ENCODE peak calls at places on chromosomes 2 and 18, in eight cellular contexts. J, U, A, X, F, S, T and I are unnamed samples.

GRCh38 chr2:47310801-47311560 is 92.0 kb upstream of the MSH2 start:
- DNase-seq in F (no peak), T (no peak), U (peak), J (no peak), A (no peak), S (no peak), X (no peak), I (no peak)

GRCh38 chr2:98805412-98806265 is 74.7 kb upstream of the MGAT4A start:
- DNase-seq in F (peak), S (no peak), J (no peak), X (no peak), T (no peak), U (peak), A (peak), I (peak)

GRCh38 chr18:46672062-46672970 is 15.3 kb upstream of the LOXHD1 start:
- DNase-seq in U (no peak), X (no peak), F (no peak), S (peak), T (no peak), J (no peak), A (no peak), I (no peak)

GRCh38 chr2:102063360-102063947 is 71.7 kb downstream of the IL1R2 start:
- DNase-seq in T (no peak), X (no peak), U (peak), S (no peak), J (no peak), A (peak), F (peak), I (no peak)

GRCh38 chr2:197159681-197160211 is 150.8 kb downstream of the ANKRD44 start:
- DNase-seq in S (no peak), U (peak), A (no peak), X (no peak), F (no peak), J (no peak), T (peak), I (no peak)

GRCh38 chr2:68223419-68223818 is 28.9 kb downstream of the PPP3R1 start:
- DNase-seq in S (no peak), X (no peak), A (no peak), U (no peak), T (no peak), F (no peak), J (no peak), I (no peak)

GRCh38 chr18:53421869-53422268 is 802.6 kb downstream of the MBD2 start:
- DNase-seq in F (no peak), U (no peak), J (no peak), S (no peak), T (no peak), A (no peak), X (no peak), I (no peak)

GRCh38 chr2:6922201-6922656 is 5.0 kb downstream of the RNF144A start:
- DNase-seq in U (no peak), T (no peak), S (no peak), X (no peak), J (no peak), F (no peak), A (peak), I (peak)

GRCh38 chr18:41545091-41545888 is 409.7 kb upstream of the PIK3C3 start:
- DNase-seq in S (no peak), X (no peak), F (no peak), T (no peak), J (no peak), A (no peak), U (no peak), I (no peak)

GRCh38 chr2:218970916-218971315 is 11.4 kb downstream of the CDK5R2 start:
- DNase-seq in U (no peak), T (no peak), X (no peak), S (no peak), J (no peak), A (no peak), F (no peak), I (no peak)

GRCh38 chr18:44682871-44683221 is 2.2 kb downstream of the SETBP1 start:
- DNase-seq in U (no peak), T (no peak), F (no peak), X (no peak), J (no peak), S (no peak), A (peak), I (peak)

GRCh38 chr2:198374375-198375072 is 570.1 kb downstream of the PLCL1 start:
- DNase-seq in T (peak), J (peak), U (peak), S (peak), X (peak), A (peak), F (no peak), I (peak)

GRCh38 chr2:120672526-120673204 is 63.0 kb upstream of the GLI2 start:
- DNase-seq in X (no peak), F (no peak), T (no peak), A (no peak), J (no peak), U (no peak), S (no peak), I (no peak)

GRCh38 chr2:12502759-12503158 is 214.0 kb upstream of the TRIB2 start:
- DNase-seq in J (peak), A (no peak), T (no peak), U (no peak), S (no peak), F (no peak), X (peak), I (no peak)

GRCh38 chr2:8281950-8282857 is 399.7 kb upstream of the ID2 start:
- DNase-seq in U (no peak), F (no peak), A (no peak), T (no peak), S (no peak), J (no peak), X (no peak), I (no peak)

GRCh38 chr18:24228661-24229053 is 89.8 kb downstream of the CABYR start:
- DNase-seq in U (no peak), X (no peak), A (no peak), S (no peak), T (no peak), F (no peak), J (no peak), I (no peak)

GRCh38 chr2:240893363-240893828 is 2.6 kb downstream of the MAB21L4 start:
- DNase-seq in F (no peak), X (peak), A (peak), U (no peak), T (peak), S (no peak), J (peak), I (peak)

GRCh38 chr2:167318581-167318980 is 430.3 kb downstream of the XIRP2 start:
- DNase-seq in J (no peak), S (no peak), X (no peak), F (no peak), A (no peak), U (no peak), T (no peak), I (no peak)

GRCh38 chr18:24273596-24273995 is 124.0 kb downstream of the OSBPL1A start:
- DNase-seq in X (no peak), F (no peak), A (no peak), S (no peak), U (peak), J (no peak), T (peak), I (no peak)

GRCh38 chr2:8000861-8001260 is 681.0 kb upstream of the ID2 start:
- DNase-seq in X (no peak), A (no peak), T (no peak), J (no peak), S (peak), F (no peak), U (no peak), I (no peak)

GRCh38 chr2:42804338-42804737 is 12.0 kb upstream of the HAAO start:
- DNase-seq in F (no peak), T (no peak), S (no peak), U (peak), X (no peak), A (no peak), J (no peak), I (no peak)

GRCh38 chr18:79208882-79209281 is 139.7 kb downstream of the ATP9B start:
- DNase-seq in F (no peak), U (peak), J (no peak), T (no peak), A (no peak), S (no peak), X (no peak), I (peak)

GRCh38 chr2:23703037-23703582 is 223.8 kb downstream of the ATAD2B start:
- DNase-seq in U (no peak), J (no peak), X (no peak), S (no peak), A (no peak), F (no peak), T (peak), I (no peak)

GRCh38 chr2:197878792-197879191 is 74.4 kb downstream of the PLCL1 start:
- DNase-seq in A (no peak), X (no peak), U (no peak), T (no peak), S (no peak), J (no peak), F (no peak), I (no peak)

GRCh38 chr2:188869560-188869959 is 104.6 kb upstream of the COL3A1 start:
- DNase-seq in X (no peak), J (no peak), F (no peak), T (peak), U (no peak), S (no peak), A (peak), I (no peak)

GRCh38 chr2:105307146-105307545 is 22.4 kb downstream of the TGFBRAP1 start:
- DNase-seq in X (no peak), T (no peak), F (no peak), S (no peak), J (no peak), U (no peak), A (no peak), I (no peak)